ENCODE peak calls at places on chromosomes 1 and 21, in nine cellular contexts. One of them, this sample, is unnamed.

GRCh38 chr1:107963601-107964396 is 1.2 kb downstream of the VAV3 start:
- DNase-seq in SHP77: no peak
- DNase-seq in hypothalamus: no peak
- DNase-seq in activated T-cell treated with anti-CD3 and anti-CD28 coated beads for 1 hour: peak
- DNase-seq in CD8-positive, alpha-beta memory T cell: peak
- DNase-seq in T-cell: peak
- DNase-seq in NCI-H1105: no peak
- DNase-seq in GM23338: peak
- DNase-seq in stimulated activated naive CD8-positive, alpha-beta T cell treated with anti-CD3 and anti-CD28 coated beads, Interleukin-15, Interleukin-2, amounts not matched to agents 100 U/mL and 50 U/mL, for 24 hours: peak
- DNase-seq in this sample: peak

GRCh38 chr1:183097438-183098051 is 74.3 kb downstream of the LAMC1 start:
- DNase-seq in SHP77: no peak
- DNase-seq in hypothalamus: no peak
- DNase-seq in activated T-cell treated with anti-CD3 and anti-CD28 coated beads for 1 hour: no peak
- DNase-seq in CD8-positive, alpha-beta memory T cell: no peak
- DNase-seq in T-cell: no peak
- DNase-seq in NCI-H1105: no peak
- DNase-seq in GM23338: peak
- DNase-seq in stimulated activated naive CD8-positive, alpha-beta T cell treated with anti-CD3 and anti-CD28 coated beads, Interleukin-15, Interleukin-2, amounts not matched to agents 100 U/mL and 50 U/mL, for 24 hours: no peak
- DNase-seq in this sample: no peak

GRCh38 chr1:20168547-20169491 is 17.1 kb upstream of the UBXN10 start:
- DNase-seq in SHP77: no peak
- DNase-seq in hypothalamus: no peak
- DNase-seq in activated T-cell treated with anti-CD3 and anti-CD28 coated beads for 1 hour: no peak
- DNase-seq in CD8-positive, alpha-beta memory T cell: no peak
- DNase-seq in T-cell: no peak
- DNase-seq in NCI-H1105: no peak
- DNase-seq in GM23338: no peak
- DNase-seq in stimulated activated naive CD8-positive, alpha-beta T cell treated with anti-CD3 and anti-CD28 coated beads, Interleukin-15, Interleukin-2, amounts not matched to agents 100 U/mL and 50 U/mL, for 24 hours: no peak
- DNase-seq in this sample: no peak

GRCh38 chr1:116737020-116737854 is 17.0 kb upstream of the CD2 start:
- DNase-seq in SHP77: peak
- DNase-seq in hypothalamus: peak
- DNase-seq in activated T-cell treated with anti-CD3 and anti-CD28 coated beads for 1 hour: peak
- DNase-seq in CD8-positive, alpha-beta memory T cell: peak
- DNase-seq in T-cell: peak
- DNase-seq in NCI-H1105: peak
- DNase-seq in GM23338: peak
- DNase-seq in stimulated activated naive CD8-positive, alpha-beta T cell treated with anti-CD3 and anti-CD28 coated beads, Interleukin-15, Interleukin-2, amounts not matched to agents 100 U/mL and 50 U/mL, for 24 hours: peak
- DNase-seq in this sample: peak

GRCh38 chr1:183515002-183515689 is 42.8 kb downstream of the SMG7 start:
- DNase-seq in SHP77: no peak
- DNase-seq in hypothalamus: no peak
- DNase-seq in activated T-cell treated with anti-CD3 and anti-CD28 coated beads for 1 hour: no peak
- DNase-seq in CD8-positive, alpha-beta memory T cell: no peak
- DNase-seq in T-cell: no peak
- DNase-seq in NCI-H1105: no peak
- DNase-seq in GM23338: no peak
- DNase-seq in stimulated activated naive CD8-positive, alpha-beta T cell treated with anti-CD3 and anti-CD28 coated beads, Interleukin-15, Interleukin-2, amounts not matched to agents 100 U/mL and 50 U/mL, for 24 hours: no peak
- DNase-seq in this sample: no peak

GRCh38 chr1:113541108-113541507 is 150.8 kb downstream of the MAGI3 start:
- DNase-seq in SHP77: no peak
- DNase-seq in hypothalamus: no peak
- DNase-seq in activated T-cell treated with anti-CD3 and anti-CD28 coated beads for 1 hour: no peak
- DNase-seq in CD8-positive, alpha-beta memory T cell: no peak
- DNase-seq in T-cell: no peak
- DNase-seq in NCI-H1105: no peak
- DNase-seq in GM23338: no peak
- DNase-seq in stimulated activated naive CD8-positive, alpha-beta T cell treated with anti-CD3 and anti-CD28 coated beads, Interleukin-15, Interleukin-2, amounts not matched to agents 100 U/mL and 50 U/mL, for 24 hours: no peak
- DNase-seq in this sample: no peak

GRCh38 chr1:13749543-13750307 is 49.7 kb downstream of the PRDM2 start:
- DNase-seq in SHP77: no peak
- DNase-seq in hypothalamus: no peak
- DNase-seq in activated T-cell treated with anti-CD3 and anti-CD28 coated beads for 1 hour: peak
- DNase-seq in CD8-positive, alpha-beta memory T cell: no peak
- DNase-seq in T-cell: peak
- DNase-seq in NCI-H1105: no peak
- DNase-seq in GM23338: peak
- DNase-seq in stimulated activated naive CD8-positive, alpha-beta T cell treated with anti-CD3 and anti-CD28 coated beads, Interleukin-15, Interleukin-2, amounts not matched to agents 100 U/mL and 50 U/mL, for 24 hours: peak
- DNase-seq in this sample: no peak

GRCh38 chr21:26506951-26507350 is 66.1 kb downstream of the CYYR1 start:
- DNase-seq in SHP77: no peak
- DNase-seq in hypothalamus: no peak
- DNase-seq in activated T-cell treated with anti-CD3 and anti-CD28 coated beads for 1 hour: no peak
- DNase-seq in CD8-positive, alpha-beta memory T cell: no peak
- DNase-seq in T-cell: no peak
- DNase-seq in NCI-H1105: no peak
- DNase-seq in GM23338: no peak
- DNase-seq in stimulated activated naive CD8-positive, alpha-beta T cell treated with anti-CD3 and anti-CD28 coated beads, Interleukin-15, Interleukin-2, amounts not matched to agents 100 U/mL and 50 U/mL, for 24 hours: no peak
- DNase-seq in this sample: peak

GRCh38 chr1:54299037-54299436 is 99.1 kb downstream of the MRPL37 start:
- DNase-seq in SHP77: no peak
- DNase-seq in hypothalamus: no peak
- DNase-seq in activated T-cell treated with anti-CD3 and anti-CD28 coated beads for 1 hour: no peak
- DNase-seq in CD8-positive, alpha-beta memory T cell: no peak
- DNase-seq in T-cell: no peak
- DNase-seq in NCI-H1105: no peak
- DNase-seq in GM23338: no peak
- DNase-seq in stimulated activated naive CD8-positive, alpha-beta T cell treated with anti-CD3 and anti-CD28 coated beads, Interleukin-15, Interleukin-2, amounts not matched to agents 100 U/mL and 50 U/mL, for 24 hours: no peak
- DNase-seq in this sample: no peak

GRCh38 chr21:39537571-39537970 is 75.2 kb upstream of the B3GALT5 start:
- DNase-seq in SHP77: no peak
- DNase-seq in hypothalamus: no peak
- DNase-seq in activated T-cell treated with anti-CD3 and anti-CD28 coated beads for 1 hour: no peak
- DNase-seq in CD8-positive, alpha-beta memory T cell: no peak
- DNase-seq in T-cell: no peak
- DNase-seq in NCI-H1105: no peak
- DNase-seq in GM23338: peak
- DNase-seq in stimulated activated naive CD8-positive, alpha-beta T cell treated with anti-CD3 and anti-CD28 coated beads, Interleukin-15, Interleukin-2, amounts not matched to agents 100 U/mL and 50 U/mL, for 24 hours: no peak
- DNase-seq in this sample: no peak

GRCh38 chr1:200379431-200379755 is 30.4 kb downstream of the ZNF281 start:
- DNase-seq in SHP77: no peak
- DNase-seq in hypothalamus: no peak
- DNase-seq in activated T-cell treated with anti-CD3 and anti-CD28 coated beads for 1 hour: no peak
- DNase-seq in CD8-positive, alpha-beta memory T cell: no peak
- DNase-seq in T-cell: no peak
- DNase-seq in NCI-H1105: no peak
- DNase-seq in GM23338: no peak
- DNase-seq in stimulated activated naive CD8-positive, alpha-beta T cell treated with anti-CD3 and anti-CD28 coated beads, Interleukin-15, Interleukin-2, amounts not matched to agents 100 U/mL and 50 U/mL, for 24 hours: no peak
- DNase-seq in this sample: no peak

GRCh38 chr1:204171751-204172178 is 5.6 kb upstream of the REN start:
- DNase-seq in SHP77: no peak
- DNase-seq in hypothalamus: no peak
- DNase-seq in activated T-cell treated with anti-CD3 and anti-CD28 coated beads for 1 hour: no peak
- DNase-seq in CD8-positive, alpha-beta memory T cell: no peak
- DNase-seq in T-cell: no peak
- DNase-seq in NCI-H1105: no peak
- DNase-seq in GM23338: peak
- DNase-seq in stimulated activated naive CD8-positive, alpha-beta T cell treated with anti-CD3 and anti-CD28 coated beads, Interleukin-15, Interleukin-2, amounts not matched to agents 100 U/mL and 50 U/mL, for 24 hours: no peak
- DNase-seq in this sample: peak

GRCh38 chr1:194102607-194103006 is 916.2 kb upstream of the B3GALT2 start:
- DNase-seq in SHP77: no peak
- DNase-seq in hypothalamus: no peak
- DNase-seq in activated T-cell treated with anti-CD3 and anti-CD28 coated beads for 1 hour: no peak
- DNase-seq in CD8-positive, alpha-beta memory T cell: no peak
- DNase-seq in T-cell: no peak
- DNase-seq in NCI-H1105: no peak
- DNase-seq in GM23338: peak
- DNase-seq in stimulated activated naive CD8-positive, alpha-beta T cell treated with anti-CD3 and anti-CD28 coated beads, Interleukin-15, Interleukin-2, amounts not matched to agents 100 U/mL and 50 U/mL, for 24 hours: no peak
- DNase-seq in this sample: no peak

GRCh38 chr1:150018165-150018564 is 7.6 kb upstream of the OTUD7B start:
- DNase-seq in SHP77: no peak
- DNase-seq in hypothalamus: no peak
- DNase-seq in activated T-cell treated with anti-CD3 and anti-CD28 coated beads for 1 hour: no peak
- DNase-seq in CD8-positive, alpha-beta memory T cell: no peak
- DNase-seq in T-cell: no peak
- DNase-seq in NCI-H1105: no peak
- DNase-seq in GM23338: no peak
- DNase-seq in stimulated activated naive CD8-positive, alpha-beta T cell treated with anti-CD3 and anti-CD28 coated beads, Interleukin-15, Interleukin-2, amounts not matched to agents 100 U/mL and 50 U/mL, for 24 hours: no peak
- DNase-seq in this sample: no peak

GRCh38 chr1:194975913-194976312 is 1632.3 kb downstream of the KCNT2 start:
- DNase-seq in SHP77: no peak
- DNase-seq in hypothalamus: no peak
- DNase-seq in activated T-cell treated with anti-CD3 and anti-CD28 coated beads for 1 hour: no peak
- DNase-seq in CD8-positive, alpha-beta memory T cell: no peak
- DNase-seq in T-cell: no peak
- DNase-seq in NCI-H1105: no peak
- DNase-seq in GM23338: no peak
- DNase-seq in stimulated activated naive CD8-positive, alpha-beta T cell treated with anti-CD3 and anti-CD28 coated beads, Interleukin-15, Interleukin-2, amounts not matched to agents 100 U/mL and 50 U/mL, for 24 hours: no peak
- DNase-seq in this sample: no peak

GRCh38 chr1:53367503-53368313 is 39.8 kb upstream of the LRP8 start:
- DNase-seq in SHP77: no peak
- DNase-seq in hypothalamus: no peak
- DNase-seq in activated T-cell treated with anti-CD3 and anti-CD28 coated beads for 1 hour: no peak
- DNase-seq in CD8-positive, alpha-beta memory T cell: no peak
- DNase-seq in T-cell: peak
- DNase-seq in NCI-H1105: no peak
- DNase-seq in GM23338: no peak
- DNase-seq in stimulated activated naive CD8-positive, alpha-beta T cell treated with anti-CD3 and anti-CD28 coated beads, Interleukin-15, Interleukin-2, amounts not matched to agents 100 U/mL and 50 U/mL, for 24 hours: peak
- DNase-seq in this sample: peak

GRCh38 chr1:18100493-18101063 is 7.0 kb upstream of the IGSF21 start:
- DNase-seq in SHP77: peak
- DNase-seq in hypothalamus: peak
- DNase-seq in activated T-cell treated with anti-CD3 and anti-CD28 coated beads for 1 hour: peak
- DNase-seq in CD8-positive, alpha-beta memory T cell: no peak
- DNase-seq in T-cell: peak
- DNase-seq in NCI-H1105: peak
- DNase-seq in GM23338: peak
- DNase-seq in stimulated activated naive CD8-positive, alpha-beta T cell treated with anti-CD3 and anti-CD28 coated beads, Interleukin-15, Interleukin-2, amounts not matched to agents 100 U/mL and 50 U/mL, for 24 hours: peak
- DNase-seq in this sample: peak